ENCODE peak calls at places on chromosomes 12 and 14, in ten cellular contexts. U is aorta, Y is RWPE2, S is psoas muscle, N is suprapubic skin, E is ovary, I is prostate gland, G is left ventricle myocardium inferior, Z is colonic mucosa, O is transverse colon. P is an unnamed sample.

GRCh38 chr12:94721173-94721572 is 70.8 kb upstream of the TMCC3 start:
- DNase-seq in U (no peak), Y (no peak), S (no peak), N (no peak), E (no peak), I (no peak), G (no peak), Z (no peak), O (no peak), P (no peak)

GRCh38 chr14:103552011-103552797 is 10.3 kb downstream of the BAG5 start:
- DNase-seq in U (peak; percentile 82), Y (no peak), S (peak; percentile 78), N (peak; percentile 80), E (peak; percentile 35), I (no peak), G (peak; percentile 66), Z (no peak), O (no peak), P (peak; percentile 44)

GRCh38 chr12:93047118-93047517 is 118.0 kb upstream of the EEA1 start:
- DNase-seq in U (no peak), Y (no peak), S (no peak), N (no peak), E (no peak), I (no peak), G (no peak), Z (no peak), O (no peak), P (no peak)

GRCh38 chr14:20712900-20713299 is 24.3 kb downstream of the ANG start:
- DNase-seq in U (no peak), Y (no peak), S (no peak), N (no peak), E (no peak), I (no peak), G (no peak), Z (no peak), O (no peak), P (no peak)

GRCh38 chr14:75046899-75047298 is 4.4 kb downstream of the MLH3 start:
- DNase-seq in U (no peak), Y (no peak), S (no peak), N (no peak), E (no peak), I (no peak), G (no peak), Z (no peak), O (no peak), P (no peak)

GRCh38 chr12:78470354-78471195 is 394.0 kb upstream of the SYT1 start:
- DNase-seq in U (no peak), Y (no peak), S (no peak), N (no peak), E (peak; percentile 29), I (peak; percentile 8), G (no peak), Z (peak; percentile 34), O (peak; percentile 9), P (no peak)

GRCh38 chr14:100159107-100159864 is at the start of gene DEGS2:
- DNase-seq in U (no peak), Y (no peak), S (no peak), N (no peak), E (no peak), I (no peak), G (no peak), Z (peak; percentile 79), O (peak; percentile 79), P (no peak)

GRCh38 chr12:116441292-116441691 is 117.9 kb upstream of the MAP1LC3B2 start:
- DNase-seq in U (peak; percentile 66), Y (no peak), S (no peak), N (no peak), E (no peak), I (no peak), G (no peak), Z (no peak), O (no peak), P (no peak)

GRCh38 chr12:15590180-15590826 is 198.9 kb downstream of the EPS8 start:
- DNase-seq in U (peak; percentile 49), Y (no peak), S (peak; percentile 49), N (no peak), E (peak; percentile 61), I (peak; percentile 51), G (no peak), Z (peak; percentile 70), O (peak; percentile 43), P (peak; percentile 33)

GRCh38 chr12:95066091-95066855 is 7.1 kb downstream of the NR2C1 start:
- DNase-seq in U (no peak), Y (no peak), S (no peak), N (no peak), E (no peak), I (no peak), G (no peak), Z (no peak), O (no peak), P (no peak)

GRCh38 chr12:102369876-102370275 is 110.5 kb downstream of the IGF1 start:
- DNase-seq in U (no peak), Y (no peak), S (peak; percentile 46), N (no peak), E (no peak), I (no peak), G (no peak), Z (no peak), O (no peak), P (no peak)

GRCh38 chr12:27460471-27460978 is 14.0 kb downstream of the SMCO2 start:
- DNase-seq in U (no peak), Y (no peak), S (no peak), N (no peak), E (no peak), I (no peak), G (no peak), Z (peak; percentile 32), O (peak; percentile 19), P (no peak)

GRCh38 chr14:50521912-50522341 is 10.4 kb downstream of the MAP4K5 start:
- DNase-seq in U (no peak), Y (no peak), S (no peak), N (no peak), E (no peak), I (no peak), G (no peak), Z (no peak), O (no peak), P (no peak)

DNA sequence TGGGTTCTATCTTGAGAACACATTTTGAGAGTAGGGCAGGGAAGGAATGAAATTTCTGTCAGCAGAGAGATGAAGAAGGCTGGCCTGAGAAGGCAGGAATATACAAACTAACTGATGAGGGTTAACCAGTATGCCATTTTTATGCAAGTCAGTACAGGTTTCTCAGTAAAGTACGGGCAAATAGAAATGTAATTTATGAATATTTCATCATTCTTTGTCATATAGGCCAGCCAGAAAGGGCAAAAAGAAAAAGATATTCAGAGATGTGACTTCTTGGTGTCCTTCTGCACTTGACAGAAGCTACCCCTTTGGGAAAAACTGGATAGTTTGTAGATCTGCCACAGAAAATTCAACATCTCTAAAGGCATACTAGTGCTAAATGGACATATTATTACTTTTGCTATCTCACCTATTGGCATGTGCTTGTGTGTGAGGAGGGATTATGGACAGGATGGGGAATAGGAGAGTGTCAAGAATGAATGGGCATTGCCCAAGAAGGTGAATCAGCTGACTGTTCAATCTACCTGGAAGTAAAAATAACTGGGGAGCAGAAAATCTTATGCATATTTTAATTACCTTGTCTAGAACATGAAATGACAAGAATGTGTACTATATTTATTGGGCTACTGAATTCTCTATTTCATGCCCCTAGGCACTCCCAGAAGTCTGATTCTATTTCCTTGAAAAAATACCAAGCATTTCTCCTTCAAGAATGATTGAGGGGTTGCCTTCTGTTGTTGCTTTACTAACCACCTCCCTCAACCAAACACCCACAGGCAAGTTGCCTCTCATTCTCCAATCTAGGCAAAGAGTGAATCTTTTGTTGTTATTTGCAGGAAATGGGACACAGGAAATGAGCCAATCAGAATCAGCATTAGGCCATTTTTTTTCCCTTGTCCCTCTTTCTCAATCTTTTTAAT is 175.1 kb upstream of the SLC38A2 start:
- DNase-seq in U (no peak), Y (no peak), S (no peak), N (no peak), E (no peak), I (no peak), G (no peak), Z (no peak), O (no peak), P (no peak)
- H3K4me1 ChIP-seq in U (peaks cover 5% of the 10 kb centered on the region), Y (peaks cover 63% of the 10 kb centered on the region), S (peaks cover 22% of the 10 kb centered on the region), N (peaks cover 31% of the 10 kb centered on the region), E (no peaks in the 10 kb centered on the region), I (no peaks in the 10 kb centered on the region), G (peaks cover 16% of the 10 kb centered on the region), Z (no peaks in the 10 kb centered on the region), O (no peaks in the 10 kb centered on the region), P (no peaks in the 10 kb centered on the region)

GRCh38 chr12:124752437-124753229 is 111.0 kb downstream of the SCARB1 start:
- DNase-seq in U (peak; percentile 71), Y (no peak), S (no peak), N (no peak), E (no peak), I (no peak), G (no peak), Z (no peak), O (no peak), P (no peak)
- H3K27ac ChIP-seq in U (no peak overlapping the region), Y (no peak overlapping the region), S (peak overlapping the region; percentile 36), N (no peak overlapping the region), E (no peak overlapping the region), I (no peak overlapping the region), G (peak overlapping the region; percentile 95), Z (no peak overlapping the region), O (peak overlapping the region; percentile 87), P (no peak overlapping the region)

DNA sequence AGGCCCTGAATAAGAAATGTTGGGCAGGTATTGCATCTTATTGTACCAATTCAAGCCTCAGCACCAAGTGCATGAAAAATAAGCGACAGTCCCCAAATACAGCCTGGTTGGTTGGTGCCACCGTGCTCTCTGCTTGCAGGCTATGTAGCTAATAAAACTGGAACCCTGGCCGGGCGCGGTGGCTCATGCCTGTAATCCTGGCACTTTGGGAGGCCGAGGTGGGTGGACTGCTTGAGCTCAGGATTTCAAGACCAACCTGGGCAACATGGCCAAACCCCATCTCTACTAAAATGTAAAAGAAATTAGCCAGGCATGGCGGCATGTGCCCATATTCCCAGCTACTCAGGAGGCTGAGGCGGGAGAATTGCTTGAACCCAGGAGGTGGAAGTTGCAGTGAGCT is 25.5 kb downstream of the FOXN3 start:
- DNase-seq in U (no peak), Y (no peak), S (no peak), N (no peak), E (no peak), I (no peak), G (no peak), Z (no peak), O (no peak), P (no peak)
- H3K4me1 ChIP-seq in U (peaks cover 3% of the 10 kb centered on the region), Y (no peaks in the 10 kb centered on the region), S (peaks cover 61% of the 10 kb centered on the region), N (peaks cover 34% of the 10 kb centered on the region), E (peaks cover 23% of the 10 kb centered on the region), I (no peaks in the 10 kb centered on the region), G (peaks cover 90% of the 10 kb centered on the region), Z (no peaks in the 10 kb centered on the region), O (peaks cover 16% of the 10 kb centered on the region), P (peaks cover 11% of the 10 kb centered on the region)

DNA sequence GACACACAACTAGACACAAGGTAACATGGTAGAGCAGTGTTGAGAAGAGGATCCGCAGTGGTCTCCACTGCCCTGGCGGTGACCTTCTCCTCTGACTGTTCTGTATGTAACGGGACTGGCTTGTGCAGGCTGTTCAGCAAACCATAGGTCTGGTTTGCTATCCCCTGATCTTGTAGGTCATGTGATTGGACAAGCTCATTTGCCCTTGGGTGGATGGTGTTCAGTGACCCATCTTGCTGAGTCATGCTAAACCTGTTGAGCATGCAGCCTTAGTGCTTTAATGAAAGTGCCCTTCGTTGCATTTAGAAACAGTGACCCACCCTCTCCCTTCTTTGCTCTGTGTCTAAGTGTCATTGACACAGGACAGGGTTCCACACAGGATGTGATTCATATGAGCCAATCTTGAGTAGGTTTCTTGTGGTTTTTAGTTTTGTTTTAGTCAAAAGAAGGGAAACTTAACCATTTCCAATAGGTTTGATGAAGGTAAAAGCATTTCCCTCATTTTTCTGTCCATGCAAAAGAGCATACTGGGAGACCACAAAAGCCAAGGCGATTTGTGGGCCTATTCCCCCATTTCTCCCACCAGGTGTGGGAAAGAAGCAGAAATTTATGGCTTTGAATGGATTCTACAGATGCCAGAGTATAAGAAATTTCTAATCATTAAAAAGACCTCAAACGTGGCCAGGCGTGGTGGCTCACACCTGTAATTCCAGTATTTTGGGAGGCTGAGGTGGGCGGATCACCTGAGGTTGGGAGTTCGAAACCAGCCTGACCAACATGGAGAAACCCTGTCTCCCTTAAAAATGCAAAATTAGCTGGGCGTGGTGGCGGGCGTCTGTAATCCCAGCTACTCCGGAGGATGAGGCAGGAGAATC is 32.6 kb upstream of the HIF1A start:
- DNase-seq in U (no peak), Y (no peak), S (no peak), N (no peak), E (no peak), I (no peak), G (no peak), Z (peak; percentile 41), O (peak; percentile 41), P (no peak)
- H3K27ac ChIP-seq in U (peak overlapping the region; percentile 66), Y (peak overlapping the region; percentile 94), S (no peak overlapping the region), N (no peak overlapping the region), E (no peak overlapping the region), I (no peak overlapping the region), G (no peak overlapping the region), Z (peak overlapping the region; percentile 3), O (peak overlapping the region; percentile 3), P (peak overlapping the region; percentile 32)